ENCODE peak calls at places on chromosomes 16 and 17, in seven cellular contexts. X is AG04449; K is heart left ventricle; E is stimulated activated CD4-positive, alpha-beta T cell treated with anti-CD3 and anti-CD28 coated beads, Interleukin-15, amount 100 ng/mL, for 48 hours; D is HFF-Myc; O is HFFc6; Z is left cardiac atrium. J is an unnamed sample.

GRCh38 chr16:18969855-18970240 is 13.9 kb upstream of the TMC7 start:
- DNase-seq in X (no peak), D (no peak), Z (no peak), K (no peak), E (no peak), O (no peak), J (no peak)

GRCh38 chr17:60356947-60357346 is 35.0 kb downstream of the USP32 start:
- DNase-seq in E (no peak), Z (no peak), D (no peak), X (no peak), O (no peak), K (no peak), J (no peak)

GRCh38 chr16:53055603-53056527 is 1.1 kb downstream of the CHD9 start:
- DNase-seq in K (peak; percentile 56), O (peak; percentile 69), X (no peak), D (no peak), Z (peak; percentile 58), E (no peak), J (no peak)

GRCh38 chr17:72117748-72118587 is 2.9 kb upstream of the SOX9 start:
- DNase-seq in E (no peak), O (no peak), X (no peak), D (no peak), Z (no peak), K (peak; percentile 14), J (no peak)

GRCh38 chr17:60173304-60173807 is 23.6 kb downstream of the CA4 start:
- DNase-seq in O (peak; percentile 74), E (no peak), K (no peak), X (no peak), Z (no peak), D (no peak), J (peak; percentile 9)

GRCh38 chr16:57030346-57030902 is 41.1 kb downstream of the NLRC5 start:
- DNase-seq in E (no peak), K (no peak), Z (no peak), O (no peak), D (no peak), X (no peak), J (no peak)

GRCh38 chr16:28309811-28310311 is 17.5 kb downstream of the SBK1 start:
- DNase-seq in Z (no peak), K (no peak), X (no peak), D (no peak), E (peak; percentile 82), O (no peak), J (no peak)

GRCh38 chr17:17812211-17813054 is 24.4 kb downstream of the SREBF1 start:
- DNase-seq in E (peak; percentile 40), O (peak; percentile 15), Z (peak; percentile 78), X (no peak), D (no peak), K (peak; percentile 75), J (no peak)

GRCh38 chr17:58224315-58224714 is 5.3 kb upstream of the MKS1 start:
- DNase-seq in O (peak; percentile 73), K (no peak), X (peak; percentile 28), D (peak; percentile 52), E (no peak), Z (no peak), J (no peak)

GRCh38 chr17:76431509-76431908 is 21.4 kb downstream of the UBE2O start:
- DNase-seq in O (no peak), E (no peak), K (no peak), Z (no peak), D (no peak), X (no peak), J (no peak)

GRCh38 chr17:65442691-65443090 is 118.8 kb downstream of the AXIN2 start:
- DNase-seq in K (no peak), D (no peak), O (no peak), Z (no peak), X (no peak), E (no peak), J (no peak)

GRCh38 chr16:88387941-88388627 is 5.3 kb downstream of the ZNF469 start:
- DNase-seq in Z (no peak), E (no peak), X (no peak), O (no peak), D (no peak), K (no peak), J (no peak)

GRCh38 chr16:70691223-70692129 is 5.6 kb upstream of the MTSS2 start:
- DNase-seq in K (peak; percentile 85), X (peak; percentile 94), E (no peak), O (peak; percentile 96), D (peak; percentile 88), Z (peak; percentile 89), J (peak; percentile 96)